ENCODE peak calls at places on chromosomes 6 and 20, in eight cellular contexts. One of them, this sample, is unnamed.

GRCh38 chr6:106477790-106478189 is 117.3 kb downstream of the CRYBG1 start:
- DNase-seq in heart right ventricle: no peak
- DNase-seq in fibroblast of the aortic adventitia: no peak
- DNase-seq in bronchial epithelial cell: no peak
- DNase-seq in vagina: no peak
- DNase-seq in GM12864: no peak
- DNase-seq in GM12865: no peak
- DNase-seq in fibroblast of mammary gland: no peak
- DNase-seq in this sample: no peak

GRCh38 chr6:40587240-40588069 is at the start of gene LRFN2:
- DNase-seq in GM12864: no peak
- DNase-seq in GM12865: peak; percentile 68
- DNase-seq in bronchial epithelial cell: peak; percentile 29
- DNase-seq in heart right ventricle: peak; percentile 34
- DNase-seq in vagina: no peak
- DNase-seq in fibroblast of mammary gland: peak; percentile 56
- DNase-seq in fibroblast of the aortic adventitia: peak; percentile 48
- DNase-seq in this sample: peak; percentile 91

GRCh38 chr20:58870293-58871014 is 17.9 kb downstream of the GNAS start:
- DNase-seq in fibroblast of mammary gland: peak; percentile 52
- DNase-seq in vagina: no peak
- DNase-seq in fibroblast of the aortic adventitia: peak; percentile 73
- DNase-seq in GM12865: peak; percentile 49
- DNase-seq in heart right ventricle: peak; percentile 75
- DNase-seq in bronchial epithelial cell: peak; percentile 43
- DNase-seq in GM12864: no peak
- DNase-seq in this sample: peak; percentile 77

GRCh38 chr6:121881974-121882667 is 446.7 kb downstream of the GJA1 start:
- DNase-seq in fibroblast of the aortic adventitia: peak; percentile 90
- DNase-seq in bronchial epithelial cell: no peak
- DNase-seq in GM12865: no peak
- DNase-seq in fibroblast of mammary gland: peak; percentile 96
- DNase-seq in GM12864: no peak
- DNase-seq in vagina: no peak
- DNase-seq in heart right ventricle: no peak
- DNase-seq in this sample: no peak

GRCh38 chr6:33294086-33294823 is 4.5 kb downstream of the RGL2 start:
- DNase-seq in GM12865: no peak
- DNase-seq in GM12864: no peak
- DNase-seq in fibroblast of mammary gland: no peak
- DNase-seq in heart right ventricle: no peak
- DNase-seq in vagina: no peak
- DNase-seq in fibroblast of the aortic adventitia: no peak
- DNase-seq in bronchial epithelial cell: no peak
- DNase-seq in this sample: no peak

GRCh38 chr6:88048556-88048955 is 915 bp downstream of the SPACA1 start:
- DNase-seq in bronchial epithelial cell: no peak
- DNase-seq in heart right ventricle: no peak
- DNase-seq in fibroblast of the aortic adventitia: no peak
- DNase-seq in GM12864: no peak
- DNase-seq in vagina: no peak
- DNase-seq in GM12865: no peak
- DNase-seq in fibroblast of mammary gland: no peak
- DNase-seq in this sample: no peak

GRCh38 chr6:170074435-170074834 is 216.4 kb downstream of the DLL1 start:
- DNase-seq in vagina: no peak
- DNase-seq in heart right ventricle: no peak
- DNase-seq in fibroblast of mammary gland: no peak
- DNase-seq in GM12864: no peak
- DNase-seq in fibroblast of the aortic adventitia: no peak
- DNase-seq in bronchial epithelial cell: no peak
- DNase-seq in GM12865: no peak
- DNase-seq in this sample: peak; percentile 27

GRCh38 chr20:11926599-11926998 is 8.9 kb downstream of the BTBD3 start:
- DNase-seq in GM12864: no peak
- DNase-seq in heart right ventricle: no peak
- DNase-seq in GM12865: no peak
- DNase-seq in bronchial epithelial cell: no peak
- DNase-seq in fibroblast of the aortic adventitia: no peak
- DNase-seq in vagina: no peak
- DNase-seq in fibroblast of mammary gland: no peak
- DNase-seq in this sample: no peak

GRCh38 chr6:158568549-158568948 is 8.7 kb downstream of the TMEM181 start:
- DNase-seq in bronchial epithelial cell: no peak
- DNase-seq in GM12865: no peak
- DNase-seq in GM12864: no peak
- DNase-seq in fibroblast of mammary gland: no peak
- DNase-seq in vagina: no peak
- DNase-seq in heart right ventricle: no peak
- DNase-seq in fibroblast of the aortic adventitia: no peak
- DNase-seq in this sample: no peak

GRCh38 chr6:34589633-34590139 is 33.6 kb upstream of the SPDEF start:
- DNase-seq in GM12865: no peak
- DNase-seq in bronchial epithelial cell: no peak
- DNase-seq in fibroblast of the aortic adventitia: no peak
- DNase-seq in heart right ventricle: no peak
- DNase-seq in fibroblast of mammary gland: no peak
- DNase-seq in vagina: no peak
- DNase-seq in GM12864: no peak
- DNase-seq in this sample: no peak
- TF ChIP-seq CTCF in GM12865: no peak
- TF ChIP-seq CTCF in bronchial epithelial cell: no peak
- TF ChIP-seq CTCF in fibroblast of the aortic adventitia: no peak
- TF ChIP-seq CTCF in heart right ventricle: no peak
- TF ChIP-seq CTCF in fibroblast of mammary gland: no peak
- TF ChIP-seq CTCF in vagina: no peak
- TF ChIP-seq CTCF in GM12864: no peak
- TF ChIP-seq CTCF in this sample: no peak

GRCh38 chr20:17682889-17683198 is 802 bp upstream of the RRBP1 start:
- DNase-seq in heart right ventricle: no peak
- DNase-seq in fibroblast of the aortic adventitia: no peak
- DNase-seq in bronchial epithelial cell: no peak
- DNase-seq in GM12865: no peak
- DNase-seq in GM12864: no peak
- DNase-seq in fibroblast of mammary gland: no peak
- DNase-seq in vagina: no peak
- DNase-seq in this sample: no peak

GRCh38 chr20:17683218-17684076 is 1.4 kb upstream of the RRBP1 start:
- DNase-seq in fibroblast of the aortic adventitia: no peak
- DNase-seq in heart right ventricle: no peak
- DNase-seq in fibroblast of mammary gland: no peak
- DNase-seq in GM12865: no peak
- DNase-seq in GM12864: no peak
- DNase-seq in bronchial epithelial cell: no peak
- DNase-seq in vagina: no peak
- DNase-seq in this sample: no peak

GRCh38 chr20:17681741-17682102 is 320 bp downstream of the RRBP1 start:
- DNase-seq in heart right ventricle: no peak
- DNase-seq in vagina: no peak
- DNase-seq in fibroblast of mammary gland: no peak
- DNase-seq in bronchial epithelial cell: no peak
- DNase-seq in fibroblast of the aortic adventitia: no peak
- DNase-seq in GM12865: no peak
- DNase-seq in GM12864: no peak
- DNase-seq in this sample: no peak

GRCh38 chr20:17680836-17681740 is 954 bp downstream of the RRBP1 start:
- DNase-seq in heart right ventricle: peak; percentile 87
- DNase-seq in GM12864: peak; percentile 13
- DNase-seq in bronchial epithelial cell: peak; percentile 29
- DNase-seq in vagina: no peak
- DNase-seq in fibroblast of mammary gland: peak; percentile 64
- DNase-seq in fibroblast of the aortic adventitia: peak; percentile 66
- DNase-seq in GM12865: peak; percentile 87
- DNase-seq in this sample: peak; percentile 90

GRCh38 chr20:17682103-17682888 is at the start of gene RRBP1:
- DNase-seq in GM12865: peak; percentile 99
- DNase-seq in fibroblast of mammary gland: peak; percentile 95
- DNase-seq in vagina: peak; percentile 99
- DNase-seq in GM12864: peak; percentile 87
- DNase-seq in fibroblast of the aortic adventitia: peak; percentile 97
- DNase-seq in heart right ventricle: peak; percentile 98
- DNase-seq in bronchial epithelial cell: peak; percentile 88
- DNase-seq in this sample: peak; percentile 99
- TF ChIP-seq CTCF in GM12865: peak; percentile 75
- TF ChIP-seq CTCF in fibroblast of mammary gland: peak; percentile 68
- TF ChIP-seq CTCF in vagina: peak; percentile 7
- TF ChIP-seq CTCF in GM12864: peak; percentile 83
- TF ChIP-seq CTCF in fibroblast of the aortic adventitia: peak; percentile 79
- TF ChIP-seq CTCF in heart right ventricle: peak; percentile 82
- TF ChIP-seq CTCF in bronchial epithelial cell: peak; percentile 75
- TF ChIP-seq CTCF in this sample: peak; percentile 88

GRCh38 chr20:51417745-51418529 is 124.6 kb downstream of the NFATC2 start:
- DNase-seq in fibroblast of mammary gland: no peak
- DNase-seq in heart right ventricle: no peak
- DNase-seq in GM12864: no peak
- DNase-seq in vagina: no peak
- DNase-seq in bronchial epithelial cell: no peak
- DNase-seq in fibroblast of the aortic adventitia: no peak
- DNase-seq in GM12865: peak; percentile 20
- DNase-seq in this sample: no peak
- TF ChIP-seq CTCF in fibroblast of mammary gland: no peak
- TF ChIP-seq CTCF in heart right ventricle: no peak
- TF ChIP-seq CTCF in GM12864: no peak
- TF ChIP-seq CTCF in vagina: no peak
- TF ChIP-seq CTCF in bronchial epithelial cell: no peak
- TF ChIP-seq CTCF in fibroblast of the aortic adventitia: no peak
- TF ChIP-seq CTCF in GM12865: no peak
- TF ChIP-seq CTCF in this sample: no peak

GRCh38 chr6:23754197-23754596 is 371.8 kb upstream of the NRSN1 start:
- DNase-seq in fibroblast of mammary gland: peak; percentile 5
- DNase-seq in vagina: no peak
- DNase-seq in GM12864: no peak
- DNase-seq in fibroblast of the aortic adventitia: no peak
- DNase-seq in GM12865: no peak
- DNase-seq in bronchial epithelial cell: peak; percentile 14
- DNase-seq in heart right ventricle: no peak
- DNase-seq in this sample: no peak
- TF ChIP-seq CTCF in fibroblast of mammary gland: peak; percentile 9
- TF ChIP-seq CTCF in vagina: no peak
- TF ChIP-seq CTCF in GM12864: no peak
- TF ChIP-seq CTCF in fibroblast of the aortic adventitia: no peak
- TF ChIP-seq CTCF in GM12865: no peak
- TF ChIP-seq CTCF in bronchial epithelial cell: peak; percentile 10
- TF ChIP-seq CTCF in heart right ventricle: no peak
- TF ChIP-seq CTCF in this sample: peak; percentile 47

GRCh38 chr6:26389349-26389799 is 6.5 kb downstream of the BTN2A2 start:
- DNase-seq in bronchial epithelial cell: peak; percentile 29
- DNase-seq in GM12865: no peak
- DNase-seq in fibroblast of the aortic adventitia: no peak
- DNase-seq in fibroblast of mammary gland: peak; percentile 38
- DNase-seq in heart right ventricle: no peak
- DNase-seq in GM12864: no peak
- DNase-seq in vagina: no peak
- DNase-seq in this sample: no peak
- TF ChIP-seq CTCF in bronchial epithelial cell: no peak
- TF ChIP-seq CTCF in GM12865: no peak
- TF ChIP-seq CTCF in fibroblast of the aortic adventitia: no peak
- TF ChIP-seq CTCF in fibroblast of mammary gland: no peak
- TF ChIP-seq CTCF in heart right ventricle: no peak
- TF ChIP-seq CTCF in GM12864: no peak
- TF ChIP-seq CTCF in vagina: no peak
- TF ChIP-seq CTCF in this sample: no peak

GRCh38 chr6:2204272-2204671 is 41.1 kb downstream of the GMDS start:
- DNase-seq in GM12864: no peak
- DNase-seq in GM12865: no peak
- DNase-seq in fibroblast of mammary gland: no peak
- DNase-seq in fibroblast of the aortic adventitia: no peak
- DNase-seq in vagina: no peak
- DNase-seq in heart right ventricle: no peak
- DNase-seq in bronchial epithelial cell: peak; percentile 78
- DNase-seq in this sample: no peak

GRCh38 chr6:2205396-2205795 is 40.0 kb downstream of the GMDS start:
- DNase-seq in heart right ventricle: no peak
- DNase-seq in GM12865: no peak
- DNase-seq in bronchial epithelial cell: no peak
- DNase-seq in GM12864: no peak
- DNase-seq in fibroblast of mammary gland: no peak
- DNase-seq in fibroblast of the aortic adventitia: no peak
- DNase-seq in vagina: no peak
- DNase-seq in this sample: no peak

GRCh38 chr6:2197984-2198383 is 47.4 kb downstream of the GMDS start:
- DNase-seq in heart right ventricle: no peak
- DNase-seq in GM12865: no peak
- DNase-seq in GM12864: no peak
- DNase-seq in fibroblast of mammary gland: no peak
- DNase-seq in vagina: no peak
- DNase-seq in bronchial epithelial cell: no peak
- DNase-seq in fibroblast of the aortic adventitia: no peak
- DNase-seq in this sample: no peak

GRCh38 chr6:2203264-2203663 is 42.1 kb downstream of the GMDS start:
- DNase-seq in GM12864: no peak
- DNase-seq in heart right ventricle: no peak
- DNase-seq in GM12865: no peak
- DNase-seq in bronchial epithelial cell: no peak
- DNase-seq in fibroblast of the aortic adventitia: no peak
- DNase-seq in vagina: no peak
- DNase-seq in fibroblast of mammary gland: no peak
- DNase-seq in this sample: no peak
- TF ChIP-seq CTCF in GM12864: no peak
- TF ChIP-seq CTCF in heart right ventricle: no peak
- TF ChIP-seq CTCF in GM12865: no peak
- TF ChIP-seq CTCF in bronchial epithelial cell: no peak
- TF ChIP-seq CTCF in fibroblast of the aortic adventitia: no peak
- TF ChIP-seq CTCF in vagina: no peak
- TF ChIP-seq CTCF in fibroblast of mammary gland: no peak
- TF ChIP-seq CTCF in this sample: no peak

DNA sequence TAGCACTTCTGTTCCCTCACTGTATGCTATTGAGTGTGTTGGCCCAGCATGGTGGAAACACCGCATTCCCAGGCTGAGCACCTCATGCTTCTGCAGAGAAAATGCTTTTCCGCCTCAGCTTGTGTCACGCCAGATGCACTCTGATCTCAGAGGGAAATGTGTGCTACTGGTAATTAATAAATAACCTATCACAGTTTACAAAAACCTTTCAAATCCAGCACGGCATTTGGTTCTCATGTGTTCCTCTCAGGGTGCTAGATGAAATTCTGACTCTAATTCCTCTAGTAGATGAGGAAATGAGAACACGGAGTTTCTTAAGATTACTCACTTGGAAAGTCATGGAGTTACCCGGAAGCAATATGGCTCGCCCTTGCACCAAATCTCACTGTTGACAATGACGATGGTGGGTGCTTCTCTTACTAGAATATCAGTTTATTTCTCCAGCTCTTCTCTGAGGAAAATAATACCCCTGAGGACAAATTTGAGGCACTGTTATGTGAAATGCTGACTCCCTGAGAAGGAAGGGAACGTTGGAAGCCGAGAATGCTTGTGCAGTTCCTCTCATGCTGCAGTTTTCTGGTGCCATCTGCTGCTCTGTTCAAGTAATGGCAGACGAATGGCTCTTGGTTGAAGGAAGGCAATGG is 116.6 kb downstream of the RNF144B start:
- DNase-seq in GM12864: peak; percentile 29
- DNase-seq in fibroblast of the aortic adventitia: peak; percentile 88
- DNase-seq in vagina: no peak
- DNase-seq in bronchial epithelial cell: peak; percentile 79
- DNase-seq in fibroblast of mammary gland: peak; percentile 81
- DNase-seq in GM12865: peak; percentile 79
- DNase-seq in heart right ventricle: peak; percentile 65
- DNase-seq in this sample: no peak
- TF ChIP-seq CTCF in GM12864: peak; percentile 85
- TF ChIP-seq CTCF in fibroblast of the aortic adventitia: peak; percentile 99
- TF ChIP-seq CTCF in vagina: peak; percentile 80
- TF ChIP-seq CTCF in bronchial epithelial cell: peak; percentile 91
- TF ChIP-seq CTCF in fibroblast of mammary gland: peak; percentile 99
- TF ChIP-seq CTCF in GM12865: peak; percentile 84
- TF ChIP-seq CTCF in heart right ventricle: peak; percentile 90
- TF ChIP-seq CTCF in this sample: peak; percentile 93

This sample was measured in type B pancreatic cell.